ENCODE peak calls at places on chromosomes 4 and X, in five cellular contexts. M is naive thymus-derived CD4-positive, alpha-beta T cell; K is Daoy; I is NCI-H1694; J is suprapubic skin. O is an unnamed sample.

GRCh38 chr4:35124116-35124515 is 1120.2 kb downstream of the ARAP2 start:
- DNase-seq in M (no peak), J (no peak), K (no peak), I (no peak), O (no peak)

GRCh38 chrX:10175317-10175871 is 18.6 kb downstream of the CLCN4 start:
- DNase-seq in I (no peak), K (no peak), M (no peak), J (no peak), O (no peak)

GRCh38 chr4:107757860-107758476 is 37.9 kb upstream of the PAPSS1 start:
- DNase-seq in K (no peak), J (no peak), I (peak), M (peak), O (no peak)

GRCh38 chr4:79325436-79325835 is 425 bp downstream of the NAA11 start:
- DNase-seq in M (no peak), I (no peak), K (no peak), J (no peak), O (no peak)

GRCh38 chrX:19840899-19841648 is 46.3 kb downstream of the SH3KBP1 start:
- DNase-seq in K (no peak), M (peak), J (no peak), I (no peak), O (no peak)

GRCh38 chrX:131792789-131793462 is 230.2 kb upstream of the STK26 start:
- DNase-seq in M (peak), I (no peak), K (no peak), J (no peak), O (peak)

GRCh38 chrX:79413009-79413408 is 45.9 kb upstream of the ITM2A start:
- DNase-seq in M (peak), I (no peak), K (no peak), J (no peak), O (no peak)

GRCh38 chrX:5681159-5681558 is 547.5 kb downstream of the NLGN4X start:
- DNase-seq in K (no peak), M (no peak), I (peak), J (no peak), O (no peak)

GRCh38 chrX:136662976-136663375 is 15.0 kb downstream of the CD40LG start:
- DNase-seq in K (no peak), I (no peak), J (no peak), M (peak), O (no peak)

GRCh38 chr4:99845708-99846469 is 29.3 kb downstream of the DAPP1 start:
- DNase-seq in I (no peak), J (no peak), M (peak), K (no peak), O (no peak)

GRCh38 chr4:105471566-105472176 is 2.2 kb downstream of the PPA2 start:
- DNase-seq in K (peak), J (peak), M (peak), I (peak), O (peak)

GRCh38 chr4:26105815-26106699 is 192.0 kb downstream of the SMIM20 start:
- DNase-seq in M (no peak), K (peak), I (no peak), J (no peak), O (no peak)

GRCh38 chrX:52608961-52609360 is 45.7 kb downstream of the SSX7 start:
- DNase-seq in M (no peak), J (no peak), K (no peak), I (no peak), O (no peak)

GRCh38 chrX:26032141-26032917 is 105.8 kb upstream of the MAGEB18 start:
- DNase-seq in K (no peak), J (no peak), I (no peak), M (no peak), O (no peak)

GRCh38 chr4:108881190-108881589 is 118.3 kb upstream of the ETNPPL start:
- DNase-seq in K (peak), I (no peak), M (no peak), J (no peak), O (no peak)

O was measured in left cardiac atrium.